ENCODE peak calls at places on chromosomes 11 and 22, in nine cellular contexts. B is tibial nerve, C is esophagus squamous epithelium, X is sigmoid colon, V is HCT116, O is spleen, P is A549, D is body of pancreas, E is IMR-90. N is an unnamed sample.
A peak's percentile ranks its signal among the peaks of the same experiment; 100 is the strongest.

GRCh38 chr11:107741044-107741823 is 29.4 kb upstream of the SLN start:
- DNase-seq in B (no peak), D (peak; percentile 15), X (no peak), O (peak; percentile 66), V (peak; percentile 22), P (no peak), C (no peak), E (peak; percentile 44), N (no peak)

GRCh38 chr22:22927888-22928665 is 40.5 kb downstream of the IGLL5 start:
- DNase-seq in B (no peak), C (no peak), O (no peak), D (no peak), X (no peak), E (no peak), V (no peak), P (no peak), N (no peak)

GRCh38 chr11:74333193-74333592 is 21.8 kb upstream of the P4HA3 start:
- DNase-seq in P (no peak), E (no peak), V (no peak), B (no peak), O (no peak), D (no peak), C (no peak), X (no peak), N (no peak)

GRCh38 chr22:41929158-41929896 is 2.7 kb upstream of the TNFRSF13C start:
- DNase-seq in E (no peak), O (peak; percentile 67), B (no peak), X (no peak), D (no peak), P (no peak), V (no peak), C (no peak), N (no peak)

GRCh38 chr11:134530826-134531225 is 118.8 kb upstream of the B3GAT1 start:
- DNase-seq in B (no peak), O (peak; percentile 54), D (peak; percentile 7), P (no peak), X (peak; percentile 55), E (no peak), V (no peak), C (no peak), N (no peak)

GRCh38 chr11:37557990-37558389 is 960.0 kb upstream of the RAG2 start:
- DNase-seq in C (no peak), V (no peak), E (no peak), X (no peak), D (no peak), P (no peak), O (no peak), B (no peak), N (no peak)

GRCh38 chr11:3808846-3809623 is 675 bp downstream of the PGAP2 start:
- DNase-seq in P (peak; percentile 91), V (peak; percentile 62), X (no peak), C (no peak), E (peak; percentile 41), D (peak; percentile 61), O (no peak), B (no peak), N (peak; percentile 67)

GRCh38 chr11:3222941-3223905 is 4.6 kb upstream of the MRGPRG start:
- DNase-seq in V (no peak), O (no peak), C (no peak), X (no peak), B (no peak), E (no peak), D (no peak), P (no peak), N (no peak)

GRCh38 chr11:19725379-19726079 is 12.9 kb downstream of the NAV2 start:
- DNase-seq in V (no peak), X (no peak), C (no peak), D (peak; percentile 34), O (no peak), E (no peak), B (no peak), P (no peak), N (no peak)

DNA sequence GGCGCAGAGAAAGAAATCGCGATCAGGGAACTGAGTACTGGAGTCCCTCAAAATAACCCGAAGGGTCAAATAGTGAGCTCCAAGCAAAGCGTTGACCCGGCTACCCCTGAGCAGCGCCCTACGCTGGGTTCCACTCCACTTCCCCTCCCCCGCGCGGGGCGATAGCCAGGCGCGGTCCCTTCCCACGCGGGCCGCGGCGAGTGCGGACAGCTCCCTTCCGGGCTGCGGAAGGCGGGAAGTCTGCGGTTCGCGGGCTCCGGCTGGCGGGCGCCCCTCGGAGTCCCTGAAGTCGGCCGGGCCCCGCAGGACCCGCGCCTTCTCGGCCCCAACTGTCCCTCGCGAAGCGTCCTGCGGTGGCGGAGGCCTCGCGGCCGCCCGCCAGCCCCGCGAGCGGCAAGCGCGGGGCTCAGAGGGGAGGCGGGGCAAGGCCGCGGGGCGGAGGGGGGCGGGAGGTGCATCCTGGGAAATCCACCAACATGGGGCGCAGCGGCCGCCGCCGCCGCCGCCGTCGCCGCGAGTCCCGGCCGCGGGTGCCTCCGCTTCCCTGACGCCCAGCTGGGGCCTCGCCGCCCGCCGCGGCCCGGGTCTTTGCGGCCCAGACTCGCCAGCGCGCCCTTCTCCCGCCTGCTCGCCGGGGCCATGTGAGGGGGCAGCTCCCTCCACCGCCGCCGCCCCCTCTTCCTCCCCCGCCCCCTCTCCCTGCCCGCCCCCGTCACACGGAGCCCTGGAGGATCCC is at the start of gene QSER1:
- DNase-seq in O (peak; percentile 93), D (peak; percentile 72), B (peak; percentile 45), X (peak; percentile 87), P (peak; percentile 67), C (no peak), V (no peak), E (peak; percentile 41), N (peak; percentile 61)
- TF ChIP-seq POLR2A in O (peak; percentile 46), D (peak; percentile 73), B (peak; percentile 79), X (no peak), P (peak; percentile 79), C (peak; percentile 83), V (peak; percentile 80), E (peak; percentile 63), N (peak; percentile 86)

GRCh38 chr11:48017105-48017874 is 36.9 kb downstream of the PTPRJ start:
- DNase-seq in D (no peak), X (no peak), B (no peak), P (no peak), V (no peak), E (no peak), O (peak; percentile 73), C (no peak), N (no peak)

GRCh38 chr11:48020092-48020755 is 39.9 kb downstream of the PTPRJ start:
- DNase-seq in V (no peak), D (no peak), C (no peak), X (no peak), E (no peak), O (peak; percentile 72), P (no peak), B (no peak), N (no peak)

GRCh38 chr11:48019597-48019996 is 39.2 kb downstream of the PTPRJ start:
- DNase-seq in P (no peak), D (no peak), O (no peak), X (no peak), C (no peak), V (no peak), E (no peak), B (no peak), N (no peak)

GRCh38 chr11:48019230-48019584 is 38.8 kb downstream of the PTPRJ start:
- DNase-seq in P (no peak), D (no peak), B (no peak), V (no peak), X (no peak), E (no peak), O (no peak), C (no peak), N (no peak)

GRCh38 chr11:48018561-48019229 is 38.3 kb downstream of the PTPRJ start:
- DNase-seq in E (no peak), X (no peak), V (no peak), D (no peak), C (no peak), B (no peak), P (no peak), O (peak; percentile 72), N (no peak)
- TF ChIP-seq POLR2A in E (no peak), X (no peak), V (no peak), D (no peak), C (no peak), B (no peak), P (no peak), O (no peak), N (no peak)

GRCh38 chr22:46864314-46865051 is 102.0 kb downstream of the TBC1D22A start:
- DNase-seq in V (no peak), E (no peak), O (no peak), D (no peak), C (no peak), X (no peak), B (no peak), P (no peak), N (no peak)
- TF ChIP-seq POLR2A in V (no peak), E (no peak), O (no peak), D (no peak), C (no peak), X (no peak), B (no peak), P (no peak), N (no peak)

GRCh38 chr11:5243845-5244180 is 5.8 kb downstream of the HBG1 start:
- DNase-seq in X (no peak), E (no peak), V (no peak), P (no peak), B (no peak), C (no peak), O (no peak), D (no peak), N (no peak)
- TF ChIP-seq POLR2A in X (no peak), E (no peak), V (no peak), P (no peak), B (no peak), C (no peak), O (no peak), D (no peak), N (no peak)

DNA sequence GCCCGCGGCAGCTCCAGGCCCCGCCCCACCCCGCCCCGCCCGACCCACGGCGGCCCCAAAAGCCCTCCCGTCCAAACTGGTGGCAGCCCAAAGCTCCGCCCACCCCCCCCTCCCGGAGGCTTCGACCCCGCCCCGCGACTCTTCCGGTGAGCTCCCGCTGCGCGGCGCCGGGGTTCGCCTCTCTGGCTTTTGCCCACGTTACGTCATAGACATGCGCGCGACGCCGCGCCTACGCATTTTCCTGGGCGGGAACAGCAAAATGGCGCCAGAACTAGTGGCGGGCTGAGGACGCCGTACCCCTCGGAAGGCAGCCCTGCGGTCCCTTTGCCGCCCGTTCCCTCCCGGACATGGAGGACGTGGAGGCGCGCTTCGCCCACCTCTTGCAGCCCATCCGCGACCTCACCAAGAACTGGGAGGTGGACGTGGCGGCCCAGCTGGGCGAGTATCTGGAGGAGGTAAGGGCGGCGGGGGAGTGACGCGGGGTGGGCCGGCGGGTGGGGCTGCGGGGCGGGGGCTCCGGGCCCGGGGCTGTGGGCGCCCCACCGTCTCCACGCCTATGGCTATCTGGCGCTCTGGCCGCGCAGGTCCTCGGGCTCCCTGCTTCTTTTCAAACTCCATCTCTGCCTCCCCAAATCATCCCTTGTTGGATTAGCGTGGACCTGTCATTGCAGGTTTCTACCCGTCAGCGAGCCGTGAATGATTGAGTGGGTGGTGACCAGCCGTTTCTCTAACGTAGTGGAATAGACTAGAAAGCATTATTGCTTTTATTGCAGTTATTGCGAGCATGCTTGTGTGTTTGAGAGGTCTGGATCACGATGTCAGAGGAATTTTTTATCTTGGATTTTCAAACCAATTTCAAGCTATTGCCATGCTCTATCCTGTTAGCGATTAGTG is at the start of gene NCAPH2:
- DNase-seq in P (peak; percentile 85), V (peak; percentile 94), C (peak; percentile 71), O (peak; percentile 99), D (peak; percentile 97), E (peak; percentile 95), B (peak; percentile 90), X (peak; percentile 98), N (peak; percentile 90)
- TF ChIP-seq POLR2A in P (peak; percentile 61), V (peak; percentile 44), C (peak; percentile 86), O (peak; percentile 56), D (peak; percentile 73), E (peak; percentile 57), B (peak; percentile 84), X (peak; percentile 70), N (peak; percentile 66)